ENCODE peak calls at places on chromosomes 4 and X, in five cellular contexts. R is heart right ventricle, U is PC-3, J is mucosa of descending colon, M is IMR-90. D is an unnamed sample.

GRCh38 chrX:143873343-143873742 is 10.5 kb upstream of the UBE2NL start:
- DNase-seq in R (no peak), U (peak), J (no peak), M (no peak), D (no peak)

GRCh38 chrX:31545726-31546125 is 473.9 kb upstream of the FTHL17 start:
- DNase-seq in R (no peak), U (no peak), J (no peak), M (no peak), D (no peak)

GRCh38 chr4:114659386-114660008 is 60.9 kb downstream of the UGT8 start:
- DNase-seq in R (no peak), U (peak), J (peak), M (peak), D (peak)

GRCh38 chr4:109214622-109215350 is 87.7 kb downstream of the COL25A1 start:
- DNase-seq in R (no peak), U (no peak), J (no peak), M (no peak), D (no peak)

GRCh38 chr4:82797591-82798081 is 960 bp downstream of the SCD5 start:
- DNase-seq in R (peak), U (no peak), J (no peak), M (peak), D (peak)

GRCh38 chr4:139734875-139735380 is 69.3 kb downstream of the MGST2 start:
- DNase-seq in R (peak), U (peak), J (peak), M (peak), D (peak)

GRCh38 chrX:65528705-65529340 is 5.8 kb downstream of the LAS1L start:
- DNase-seq in R (peak), U (peak), J (peak), M (peak), D (peak)

GRCh38 chr4:152369203-152369902 is 166.5 kb downstream of the FBXW7 start:
- DNase-seq in R (no peak), U (no peak), J (no peak), M (no peak), D (no peak)

GRCh38 chr4:153223935-153224334 is 19.7 kb downstream of the TRIM2 start:
- DNase-seq in R (no peak), U (peak), J (no peak), M (peak), D (no peak)

GRCh38 chr4:144179152-144179739 is 38.7 kb upstream of the GYPA start:
- DNase-seq in R (no peak), U (no peak), J (no peak), M (no peak), D (no peak)

GRCh38 chrX:105297041-105297440 is 76.5 kb upstream of the TEX13A start:
- DNase-seq in R (no peak), U (peak), J (no peak), M (no peak), D (peak)

GRCh38 chr4:39621582-39621981 is 17.1 kb downstream of the SMIM14 start:
- DNase-seq in R (peak), U (peak), J (no peak), M (peak), D (peak)

GRCh38 chrX:68989865-68990606 is 161.2 kb downstream of the EFNB1 start:
- DNase-seq in R (peak), U (no peak), J (no peak), M (peak), D (peak)

GRCh38 chrX:39808471-39808917 is 289.3 kb downstream of the BCOR start:
- DNase-seq in R (peak), U (peak), J (no peak), M (peak), D (peak)

GRCh38 chr4:62474802-62475201 is 1274.7 kb downstream of the ADGRL3 start:
- DNase-seq in R (no peak), U (peak), J (no peak), M (no peak), D (no peak)

GRCh38 chr4:152360045-152360410 is 175.9 kb downstream of the FBXW7 start:
- DNase-seq in R (no peak), U (peak), J (no peak), M (peak), D (no peak)

GRCh38 chr4:579543-580175 is 3.6 kb upstream of the TMEM271 start:
- DNase-seq in R (no peak), U (no peak), J (no peak), M (no peak), D (no peak)

GRCh38 chr4:26028793-26029511 is 114.9 kb downstream of the SMIM20 start:
- DNase-seq in R (peak), U (no peak), J (peak), M (peak), D (peak)

GRCh38 chr4:111400736-111401135 is 744.5 kb upstream of the FAM241A start:
- DNase-seq in R (no peak), U (peak), J (peak), M (peak), D (peak)

GRCh38 chr4:32440391-32440790 is 1720.2 kb downstream of the PCDH7 start:
- DNase-seq in R (no peak), U (no peak), J (no peak), M (no peak), D (no peak)

GRCh38 chrX:47266643-47267042 is 33.8 kb downstream of the USP11 start:
- DNase-seq in R (no peak), U (no peak), J (no peak), M (no peak), D (no peak)

GRCh38 chrX:9558615-9559014 is 93.8 kb downstream of the TBL1X start:
- DNase-seq in R (no peak), U (no peak), J (no peak), M (peak), D (peak)

GRCh38 chr4:169756971-169757574 is 671 bp downstream of the HPF1 start:
- DNase-seq in R (no peak), U (no peak), J (peak), M (no peak), D (no peak)

GRCh38 chr4:83010111-83010521 is 507 bp downstream of the LIN54 start:
- DNase-seq in R (no peak), U (peak), J (peak), M (peak), D (peak)

GRCh38 chrX:17567173-17567572 is 170.1 kb upstream of the SCML1 start:
- DNase-seq in R (no peak), U (no peak), J (no peak), M (peak), D (no peak)

GRCh38 chrX:17459008-17459407 is 84.0 kb downstream of the NHS start:
- DNase-seq in R (no peak), U (no peak), J (peak), M (peak), D (peak)

GRCh38 chrX:138519296-138519695 is 192.2 kb downstream of the FGF13 start:
- DNase-seq in R (no peak), U (no peak), J (no peak), M (no peak), D (no peak)

GRCh38 chr4:118811832-118812231 is 24.1 kb downstream of the SEC24D start:
- DNase-seq in R (no peak), U (no peak), J (no peak), M (no peak), D (no peak)

GRCh38 chr4:182141046-182141445 is 102.2 kb upstream of the TENM3 start:
- DNase-seq in R (no peak), U (no peak), J (no peak), M (no peak), D (no peak)

GRCh38 chrX:109352121-109352556 is 129.7 kb downstream of the GUCY2F start:
- DNase-seq in R (peak), U (no peak), J (no peak), M (no peak), D (peak)

GRCh38 chr4:10861036-10861435 is 176.5 kb upstream of the CLNK start:
- DNase-seq in R (no peak), U (no peak), J (no peak), M (no peak), D (no peak)

GRCh38 chr4:94160774-94161173 is 46.9 kb upstream of the SMARCAD1 start:
- DNase-seq in R (no peak), U (no peak), J (no peak), M (no peak), D (no peak)

GRCh38 chrX:139972113-139972512 is 6.8 kb upstream of the CXorf66 start:
- DNase-seq in R (no peak), U (no peak), J (no peak), M (no peak), D (no peak)

GRCh38 chrX:86171366-86171765 is 23.1 kb downstream of the DACH2 start:
- DNase-seq in R (no peak), U (peak), J (peak), M (peak), D (no peak)

GRCh38 chr4:26005764-26006163 is 91.7 kb downstream of the SMIM20 start:
- DNase-seq in R (no peak), U (no peak), J (no peak), M (no peak), D (no peak)

GRCh38 chrX:30161043-30161442 is 54.3 kb upstream of the MAGEB2 start:
- DNase-seq in R (no peak), U (no peak), J (no peak), M (peak), D (peak)

GRCh38 chr4:139267301-139267700 is 12.7 kb downstream of the MGARP start:
- DNase-seq in R (no peak), U (peak), J (no peak), M (no peak), D (no peak)

GRCh38 chrX:154459843-154460242 is 1.8 kb downstream of the PLXNA3 start:
- DNase-seq in R (no peak), U (no peak), J (no peak), M (no peak), D (no peak)

GRCh38 chr4:7043521-7044414 is 596 bp downstream of the TADA2B start:
- DNase-seq in R (peak), U (no peak), J (peak), M (peak), D (peak)
- TF ChIP-seq CTCF in R (no peak), U (no peak), J (no peak), M (no peak), D (no peak)

GRCh38 chr4:2757426-2757825 is 1.3 kb upstream of the TNIP2 start:
- DNase-seq in R (no peak), U (no peak), J (no peak), M (no peak), D (no peak)
- H3K4me3 ChIP-seq in R (no peak), U (no peak), J (no peak), M (no peak), D (no peak)

DNA sequence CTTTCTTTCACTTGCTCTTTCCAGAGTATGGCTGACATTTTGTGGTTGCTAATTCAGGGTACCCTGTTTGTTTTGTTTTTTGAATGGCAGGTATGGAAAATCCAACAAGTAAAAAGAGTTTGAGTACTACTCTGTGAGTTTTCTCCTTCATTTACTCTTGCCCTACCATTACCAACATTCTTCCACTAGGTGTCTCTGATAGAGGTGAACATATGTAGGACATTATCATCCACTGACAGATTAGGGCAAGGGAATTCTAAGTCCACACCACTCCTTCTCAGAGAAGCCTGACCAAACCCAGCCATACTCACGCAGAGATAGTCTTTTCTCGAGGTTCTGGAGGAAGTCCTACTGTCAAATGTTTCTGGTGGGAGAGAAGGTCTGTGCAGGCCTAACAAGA is 36.7 kb upstream of the HDAC8 start:
- DNase-seq in R (no peak), U (peak), J (no peak), M (peak), D (peak)
- TF ChIP-seq CTCF in R (peak), U (peak), J (no peak), M (no peak), D (peak)

DNA sequence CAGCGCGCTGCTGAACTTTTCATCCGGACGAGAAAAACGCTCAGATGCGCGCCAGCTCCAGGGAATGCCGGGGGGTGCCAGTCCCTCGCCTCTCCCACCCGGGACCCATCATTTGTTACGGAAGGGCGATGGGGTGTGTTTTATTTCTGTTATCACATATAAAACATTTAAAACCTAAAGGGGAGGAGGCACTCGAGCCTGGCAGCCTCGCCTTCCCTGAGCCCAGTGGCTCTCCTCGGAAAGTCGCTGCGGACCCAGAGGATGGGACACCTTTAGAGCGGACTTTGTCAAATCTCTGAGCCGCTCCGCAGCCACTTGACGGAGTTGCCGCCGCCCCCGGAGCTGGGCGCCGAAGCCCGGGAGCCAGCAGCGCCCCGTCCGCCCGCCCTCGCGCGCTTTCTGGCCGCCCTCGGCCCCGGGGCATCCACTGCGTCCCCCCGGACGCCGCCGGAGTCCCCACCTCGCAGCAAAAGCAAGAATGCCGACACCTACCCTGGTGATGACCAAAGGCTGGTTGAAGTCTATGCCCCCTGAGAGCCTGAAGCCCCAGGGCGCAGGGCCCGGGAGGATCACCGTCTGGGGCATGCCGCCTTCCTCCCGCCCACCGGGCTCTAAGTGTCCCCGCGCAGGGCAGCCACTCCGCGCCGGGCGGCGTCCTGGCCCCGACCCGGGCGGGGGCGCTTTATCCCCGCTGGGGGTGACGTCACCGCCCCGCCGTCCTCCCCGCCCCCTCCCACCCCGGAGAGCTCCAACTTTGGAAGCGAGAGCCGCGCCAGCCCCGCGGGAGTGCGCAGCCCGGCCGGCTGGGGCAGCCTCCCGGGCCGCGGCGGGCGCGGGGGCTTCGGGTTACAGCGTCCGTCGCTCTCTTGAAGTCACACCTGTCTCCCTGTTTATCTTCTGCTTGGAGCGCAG is at the start of gene PDLIM3:
- DNase-seq in R (peak), U (no peak), J (peak), M (peak), D (peak)
- H3K4me3 ChIP-seq in R (peak), U (peak), J (peak), M (peak), D (peak)